ENCODE peak calls at places on chromosomes 13 and 19, in four cellular contexts. One of them, this sample, is unnamed. For H3K4me1, the result is how much of the 10 kb centered on the place peaks cover.

GRCh38 chr13:28321751-28322150 is 173.2 kb downstream of the FLT1 start:
- DNase-seq in breast epithelium: no peak
- DNase-seq in neural progenitor cell: no peak
- DNase-seq in foreskin keratinocyte: no peak
- DNase-seq in this sample: no peak

GRCh38 chr13:29954082-29955043 is 103.9 kb upstream of the UBL3 start:
- DNase-seq in breast epithelium: no peak
- DNase-seq in foreskin keratinocyte: no peak
- DNase-seq in neural progenitor cell: no peak
- DNase-seq in this sample: no peak

GRCh38 chr19:16153582-16154336 is 10.3 kb downstream of the HSH2D start:
- DNase-seq in breast epithelium: no peak
- DNase-seq in foreskin keratinocyte: no peak
- DNase-seq in neural progenitor cell: peak
- DNase-seq in this sample: no peak

GRCh38 chr19:34838248-34838647 is 65.2 kb upstream of the ZNF599 start:
- DNase-seq in neural progenitor cell: peak
- DNase-seq in breast epithelium: no peak
- DNase-seq in foreskin keratinocyte: no peak
- DNase-seq in this sample: no peak

GRCh38 chr19:1567116-1567847 is 843 bp downstream of the MEX3D start:
- DNase-seq in neural progenitor cell: peak
- DNase-seq in foreskin keratinocyte: no peak
- DNase-seq in breast epithelium: peak
- DNase-seq in this sample: no peak

GRCh38 chr13:90311929-90312328 is 1035.6 kb upstream of the MIR17HG start:
- DNase-seq in neural progenitor cell: no peak
- DNase-seq in foreskin keratinocyte: no peak
- DNase-seq in breast epithelium: no peak
- DNase-seq in this sample: no peak

GRCh38 chr13:41599619-41600018 is 142.3 kb downstream of the RGCC start:
- DNase-seq in foreskin keratinocyte: no peak
- DNase-seq in neural progenitor cell: no peak
- DNase-seq in breast epithelium: no peak
- DNase-seq in this sample: no peak

GRCh38 chr13:75495938-75496337 is 14.0 kb upstream of the TBC1D4 start:
- DNase-seq in breast epithelium: no peak
- DNase-seq in foreskin keratinocyte: no peak
- DNase-seq in neural progenitor cell: no peak
- DNase-seq in this sample: no peak

GRCh38 chr19:44570984-44571684 is 41.7 kb upstream of the CEACAM20 start:
- DNase-seq in breast epithelium: peak
- DNase-seq in foreskin keratinocyte: peak
- DNase-seq in neural progenitor cell: peak
- DNase-seq in this sample: no peak
- TF ChIP-seq CTCF in breast epithelium: peak
- TF ChIP-seq CTCF in foreskin keratinocyte: peak
- TF ChIP-seq CTCF in neural progenitor cell: peak
- TF ChIP-seq CTCF in this sample: peak

DNA sequence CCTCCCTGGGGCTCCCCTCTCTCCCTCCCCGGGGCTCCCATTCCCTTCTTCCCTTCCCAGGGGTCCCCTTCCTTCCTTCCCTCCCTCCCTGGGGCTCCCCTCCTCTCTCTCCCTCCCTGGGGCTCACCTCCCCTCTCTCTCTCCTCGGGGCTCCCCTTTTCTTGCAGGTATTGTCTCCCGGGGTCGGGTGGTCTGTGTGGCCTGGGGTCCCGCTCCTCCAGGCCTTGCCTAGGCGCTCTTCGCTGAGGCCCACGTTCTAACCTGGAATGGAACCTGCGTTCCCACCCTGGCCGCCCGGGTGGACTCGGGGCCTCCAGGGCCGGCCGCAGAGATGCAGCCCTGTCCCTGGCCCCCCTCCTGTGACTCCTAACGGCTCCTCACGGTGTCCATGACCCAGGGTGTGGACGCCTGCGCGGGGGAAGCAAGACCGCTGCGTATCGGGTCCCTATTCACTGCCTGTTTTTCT is 940 bp upstream of the DCUN1D2 start:
- DNase-seq in neural progenitor cell: peak
- DNase-seq in foreskin keratinocyte: no peak
- DNase-seq in breast epithelium: no peak
- DNase-seq in this sample: no peak
- H3K4me1 ChIP-seq in neural progenitor cell: under half
- H3K4me1 ChIP-seq in foreskin keratinocyte: under half
- H3K4me1 ChIP-seq in breast epithelium: under half
- H3K4me1 ChIP-seq in this sample: under half

DNA sequence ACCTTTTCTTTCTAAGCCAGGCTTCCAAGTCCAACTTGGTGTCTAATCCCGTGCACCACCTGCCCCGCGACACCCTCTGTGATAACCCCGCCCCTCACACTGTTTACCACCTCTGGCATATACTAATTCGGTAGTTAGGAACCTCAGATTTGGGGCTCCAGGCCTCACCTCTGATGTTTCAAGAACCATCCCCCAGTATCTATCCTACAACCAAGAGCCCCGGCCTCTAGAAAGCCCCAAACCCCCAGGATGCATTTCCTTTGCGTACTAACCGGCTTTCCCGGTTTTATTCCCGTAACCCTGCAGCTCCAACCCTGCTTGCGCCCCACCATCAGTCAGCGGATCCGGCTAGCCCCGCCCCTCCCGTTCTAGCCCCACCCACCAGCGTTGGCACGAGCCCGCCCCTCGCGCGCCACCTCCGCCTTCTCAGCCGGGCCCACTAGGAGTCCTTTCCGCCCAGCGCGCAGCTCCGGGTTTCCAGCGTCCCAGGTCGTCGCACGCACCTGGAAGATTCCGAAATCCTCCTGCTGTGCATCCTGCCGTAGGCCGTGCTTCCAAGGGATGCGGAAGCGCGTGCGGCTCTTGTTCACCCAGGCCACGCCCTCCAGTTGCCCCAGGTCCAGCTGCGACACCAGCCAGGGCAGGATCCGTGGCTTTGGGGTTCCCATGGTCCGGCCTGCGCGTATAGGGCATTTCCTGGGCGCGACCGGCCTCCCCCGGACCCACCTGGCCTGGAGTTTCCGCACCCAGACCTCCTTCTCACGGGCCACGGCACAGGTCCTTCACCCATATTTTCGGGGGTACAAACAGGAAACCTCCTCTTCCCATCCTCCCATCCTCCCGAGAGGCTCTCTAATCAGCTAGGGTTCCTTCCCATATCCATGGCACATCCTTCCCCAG is 1.2 kb downstream of the IRF3 start:
- DNase-seq in neural progenitor cell: peak
- DNase-seq in breast epithelium: peak
- DNase-seq in foreskin keratinocyte: peak
- DNase-seq in this sample: peak
- TF ChIP-seq CTCF in neural progenitor cell: peak
- TF ChIP-seq CTCF in breast epithelium: peak
- TF ChIP-seq CTCF in foreskin keratinocyte: peak
- TF ChIP-seq CTCF in this sample: no peak

DNA sequence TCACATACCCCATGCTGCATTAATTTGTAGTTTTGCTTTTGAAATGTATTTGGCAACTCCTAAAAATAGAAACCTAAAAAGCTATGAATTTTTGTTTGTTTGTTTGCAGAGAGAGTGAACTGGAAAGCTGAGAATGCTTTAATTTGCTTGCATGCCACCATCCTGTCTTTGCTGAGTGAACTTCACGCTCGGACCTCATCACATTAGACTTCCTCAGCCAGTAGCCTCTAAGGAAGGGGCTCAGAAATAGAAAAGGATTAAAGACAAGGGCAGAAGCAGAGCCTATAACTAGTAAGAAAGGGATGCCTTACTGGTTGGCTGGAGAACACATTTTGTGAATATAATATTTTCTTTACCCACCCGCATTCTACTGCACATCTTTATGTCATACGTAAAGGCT is 275.1 kb downstream of the DCLK1 start:
- DNase-seq in neural progenitor cell: no peak
- DNase-seq in foreskin keratinocyte: no peak
- DNase-seq in breast epithelium: no peak
- DNase-seq in this sample: no peak
- H3K4me1 ChIP-seq in neural progenitor cell: under half
- H3K4me1 ChIP-seq in foreskin keratinocyte: under half
- H3K4me1 ChIP-seq in breast epithelium: under half
- H3K4me1 ChIP-seq in this sample: under half

GRCh38 chr13:49651775-49652690 is 23.7 kb downstream of the ARL11 start:
- DNase-seq in breast epithelium: no peak
- DNase-seq in neural progenitor cell: no peak
- DNase-seq in foreskin keratinocyte: no peak
- DNase-seq in this sample: no peak
- TF ChIP-seq CTCF in breast epithelium: no peak
- TF ChIP-seq CTCF in neural progenitor cell: no peak
- TF ChIP-seq CTCF in foreskin keratinocyte: no peak
- TF ChIP-seq CTCF in this sample: no peak

DNA sequence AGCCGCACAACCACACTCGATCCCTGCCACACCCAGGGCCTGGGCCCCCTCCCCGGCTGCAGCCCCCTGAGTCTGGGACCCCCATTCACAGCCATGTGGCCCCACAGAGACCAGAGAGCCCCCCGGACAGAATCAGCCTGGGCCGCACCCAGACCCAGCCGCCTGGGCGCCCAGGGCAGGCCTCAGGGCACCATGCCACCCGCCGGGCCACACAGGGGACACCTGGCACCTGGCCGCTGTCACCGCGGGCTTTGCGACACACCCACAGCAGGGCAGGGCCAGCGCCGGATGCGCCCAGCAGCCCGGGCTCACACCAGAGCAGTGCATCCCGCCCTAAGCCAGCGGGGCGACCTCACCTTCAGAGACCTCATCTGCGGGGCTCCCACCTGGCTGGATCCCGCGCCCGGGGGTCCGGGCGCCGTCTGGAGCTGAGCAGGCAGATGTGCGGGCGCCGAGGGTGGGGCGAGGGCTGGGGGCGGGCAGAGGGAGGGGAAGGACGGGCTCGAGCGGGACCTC is 443 bp downstream of the TBXA2R start:
- DNase-seq in breast epithelium: peak
- DNase-seq in neural progenitor cell: peak
- DNase-seq in foreskin keratinocyte: no peak
- DNase-seq in this sample: no peak
- H3K4me1 ChIP-seq in breast epithelium: under half
- H3K4me1 ChIP-seq in neural progenitor cell: under half
- H3K4me1 ChIP-seq in foreskin keratinocyte: under half
- H3K4me1 ChIP-seq in this sample: under half

GRCh38 chr19:17235618-17236413 is 9.8 kb downstream of the OCEL1 start:
- DNase-seq in neural progenitor cell: peak
- DNase-seq in breast epithelium: peak
- DNase-seq in foreskin keratinocyte: no peak
- DNase-seq in this sample: no peak
- TF ChIP-seq CTCF in neural progenitor cell: peak
- TF ChIP-seq CTCF in breast epithelium: no peak
- TF ChIP-seq CTCF in foreskin keratinocyte: peak
- TF ChIP-seq CTCF in this sample: peak

GRCh38 chr19:43784981-43785808 is 4.4 kb upstream of the KCNN4 start:
- DNase-seq in foreskin keratinocyte: no peak
- DNase-seq in breast epithelium: peak
- DNase-seq in neural progenitor cell: peak
- DNase-seq in this sample: no peak

GRCh38 chr19:43782689-43783231 is 2.0 kb upstream of the KCNN4 start:
- DNase-seq in breast epithelium: peak
- DNase-seq in foreskin keratinocyte: no peak
- DNase-seq in neural progenitor cell: no peak
- DNase-seq in this sample: no peak

GRCh38 chr19:43782311-43782660 is 1.5 kb upstream of the KCNN4 start:
- DNase-seq in neural progenitor cell: no peak
- DNase-seq in breast epithelium: no peak
- DNase-seq in foreskin keratinocyte: no peak
- DNase-seq in this sample: no peak

GRCh38 chr19:43783636-43784035 is 2.9 kb upstream of the KCNN4 start:
- DNase-seq in neural progenitor cell: no peak
- DNase-seq in breast epithelium: no peak
- DNase-seq in foreskin keratinocyte: no peak
- DNase-seq in this sample: no peak

DNA sequence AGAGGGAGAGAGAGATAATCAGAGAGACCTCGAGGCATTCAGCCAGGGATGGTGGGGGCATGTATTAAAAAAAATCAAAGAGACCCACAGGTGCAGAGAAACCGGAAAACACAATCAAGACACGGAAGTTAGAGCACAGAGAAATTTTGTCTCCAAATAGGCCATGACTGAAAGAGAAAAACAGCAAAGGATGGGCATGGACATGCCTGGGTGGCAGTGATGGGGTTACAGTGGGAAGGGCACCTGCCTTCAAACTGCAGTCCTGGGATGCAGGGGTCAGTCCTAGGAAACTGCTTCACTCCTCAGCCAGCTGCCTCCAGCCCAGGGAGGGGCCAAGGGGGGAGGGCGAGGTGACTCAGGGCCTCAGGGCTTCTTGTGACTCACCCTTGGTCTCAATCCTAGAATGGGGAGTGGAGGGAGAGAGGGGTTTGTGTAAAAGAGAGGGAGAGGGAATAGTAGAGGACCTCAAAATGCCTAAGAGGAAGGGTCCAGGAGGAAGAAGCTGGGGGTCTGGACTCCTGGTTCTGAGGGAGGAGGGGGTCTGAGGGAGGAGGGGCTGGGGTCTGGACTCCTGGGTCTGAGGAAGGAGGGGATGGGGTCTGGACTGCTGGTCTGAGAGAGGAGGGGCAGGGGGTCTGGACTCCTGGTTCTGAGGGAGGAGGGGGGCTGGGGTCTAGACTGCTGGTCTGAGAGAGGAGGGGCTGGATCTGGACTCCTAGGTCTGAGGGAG is 3.6 kb upstream of the KCNN4 start:
- DNase-seq in neural progenitor cell: no peak
- DNase-seq in breast epithelium: peak
- DNase-seq in foreskin keratinocyte: peak
- DNase-seq in this sample: peak
- H3K4me1 ChIP-seq in neural progenitor cell: under half
- H3K4me1 ChIP-seq in breast epithelium: under half
- H3K4me1 ChIP-seq in foreskin keratinocyte: under half
- H3K4me1 ChIP-seq in this sample: under half

This sample was measured in RWPE2.